ENCODE peak calls at places on chromosomes 1 and 21, in four cellular contexts. T is activated naive CD8-positive, alpha-beta T cell treated with anti-CD3 and anti-CD28 coated beads, Interleukin-2, amount 50 U/mL, for 24 hours; N is dermis microvascular lymphatic vessel endothelial cell; G is amniotic stem cell. W is an unnamed sample.

GRCh38 chr1:27598902-27599528 is 4.9 kb downstream of the AHDC1 start:
- DNase-seq in T (peak), N (peak), G (peak), W (peak)

GRCh38 chr21:35190201-35190701 is 141.1 kb upstream of the RUNX1 start:
- DNase-seq in T (no peak), N (no peak), G (no peak), W (no peak)

GRCh38 chr1:10353282-10353681 is 45.6 kb upstream of the PGD start:
- DNase-seq in T (no peak), N (no peak), G (no peak), W (no peak)

GRCh38 chr1:2455757-2456156 is 20.3 kb upstream of the PLCH2 start:
- DNase-seq in T (no peak), N (no peak), G (no peak), W (no peak)

GRCh38 chr21:45857761-45858160 is 123.8 kb upstream of the COL6A1 start:
- DNase-seq in T (no peak), N (no peak), G (no peak), W (no peak)

GRCh38 chr1:27403065-27403726 is 10.8 kb downstream of the GPR3 start:
- DNase-seq in T (peak), N (peak), G (no peak), W (no peak)

GRCh38 chr1:235278233-235278914 is 49.6 kb downstream of the ARID4B start:
- DNase-seq in T (no peak), N (no peak), G (no peak), W (no peak)

GRCh38 chr1:77509051-77509492 is 173.4 kb downstream of the ZZZ3 start:
- DNase-seq in T (no peak), N (peak), G (no peak), W (no peak)

GRCh38 chr1:31985430-31985829 is 28.2 kb upstream of the KHDRBS1 start:
- DNase-seq in T (no peak), N (peak), G (no peak), W (no peak)

GRCh38 chr1:9784508-9785133 is 39.1 kb downstream of the CLSTN1 start:
- DNase-seq in T (peak), N (peak), G (no peak), W (peak)

GRCh38 chr1:112388436-112388835 is 7.6 kb upstream of the CTTNBP2NL start:
- DNase-seq in T (no peak), N (peak), G (no peak), W (no peak)

GRCh38 chr1:87462894-87463293 is 134.2 kb downstream of the LMO4 start:
- DNase-seq in T (no peak), N (no peak), G (no peak), W (no peak)

GRCh38 chr1:29120955-29121485 is 2.7 kb downstream of the TMEM200B start:
- DNase-seq in T (peak), N (peak), G (no peak), W (no peak)